ENCODE peak calls at places on chromosome 22, in nine cellular contexts. Z is globus pallidus; Q is activated CD8-positive, alpha-beta memory T cell treated with anti-CD3 and anti-CD28 coated beads, Interleukin-2, amount 10 ng/mL, durations not matched to agents 7 days and 5 days; Y is naive thymus-derived CD8-positive, alpha-beta T cell; S is nephron progenitor cell; V is GM23338; M is T-helper 2 cell; W is stimulated activated CD4-positive, alpha-beta T cell treated with anti-CD3 and anti-CD28 coated beads, Interleukin-12 subunit alpha, Interleukin-12 subunit beta, amount 100 ng/mL, for 4 hours; K is immature natural killer cell. R is an unnamed sample.
A peak's percentile ranks its signal among the peaks of the same experiment; 100 is the strongest.

GRCh38 chr22:44566911-44567310 is 68.9 kb upstream of the RTL6 start:
- DNase-seq in Z (no peak), Q (peak; percentile 26), Y (peak; percentile 58), S (no peak), V (no peak), M (no peak), W (no peak), K (no peak), R (no peak)

GRCh38 chr22:27542602-27543001 is 259.0 kb downstream of the MN1 start:
- DNase-seq in Z (no peak), Q (no peak), Y (no peak), S (no peak), V (no peak), M (no peak), W (no peak), K (no peak), R (no peak)

GRCh38 chr22:46631113-46631512 is 10.9 kb downstream of the GRAMD4 start:
- DNase-seq in Z (no peak), Q (no peak), Y (no peak), S (no peak), V (no peak), M (no peak), W (no peak), K (no peak), R (no peak)

GRCh38 chr22:49825944-49826602 is 1.6 kb downstream of the BRD1 start:
- DNase-seq in Z (no peak), Q (peak; percentile 87), Y (peak; percentile 84), S (peak; percentile 27), V (no peak), M (peak; percentile 80), W (peak; percentile 51), K (peak; percentile 68), R (no peak)

GRCh38 chr22:42313804-42314581 is 43.5 kb upstream of the TCF20 start:
- DNase-seq in Z (no peak), Q (no peak), Y (peak; percentile 74), S (peak; percentile 54), V (peak; percentile 89), M (peak; percentile 69), W (peak; percentile 24), K (peak; percentile 24), R (peak; percentile 66)

GRCh38 chr22:39907605-39908097 is 6.8 kb downstream of the GRAP2 start:
- DNase-seq in Z (no peak), Q (no peak), Y (no peak), S (no peak), V (no peak), M (peak; percentile 83), W (no peak), K (no peak), R (no peak)

GRCh38 chr22:42303304-42304020 is 33.0 kb upstream of the TCF20 start:
- DNase-seq in Z (no peak), Q (no peak), Y (no peak), S (no peak), V (peak; percentile 72), M (no peak), W (no peak), K (no peak), R (peak; percentile 53)

GRCh38 chr22:37681556-37682049 is 4.5 kb upstream of the NOL12 start:
- DNase-seq in Z (no peak), Q (peak; percentile 85), Y (peak; percentile 86), S (peak; percentile 68), V (peak; percentile 91), M (peak; percentile 76), W (peak; percentile 65), K (peak; percentile 71), R (peak; percentile 72)

GRCh38 chr22:44580756-44581435 is 82.9 kb upstream of the RTL6 start:
- DNase-seq in Z (no peak), Q (peak; percentile 26), Y (no peak), S (no peak), V (no peak), M (no peak), W (no peak), K (no peak), R (no peak)

GRCh38 chr22:29041408-29041807 is 20.2 kb downstream of the C22orf31 start:
- DNase-seq in Z (peak; percentile 52), Q (no peak), Y (no peak), S (no peak), V (no peak), M (no peak), W (no peak), K (no peak), R (peak; percentile 50)